ENCODE peak calls at places on chromosomes 6 and 20, in nine cellular contexts. One of them, this sample, is unnamed.

GRCh38 chr6:90687751-90688380 is 101.0 kb upstream of the MAP3K7 start:
- DNase-seq in choroid plexus epithelial cell: no peak
- DNase-seq in mucosa of descending colon: no peak
- DNase-seq in Caco-2: no peak
- DNase-seq in HFF-Myc: no peak
- DNase-seq in breast epithelium: no peak
- DNase-seq in AG09319: no peak
- DNase-seq in GM20000: no peak
- DNase-seq in WTC11: no peak
- DNase-seq in this sample: no peak

GRCh38 chr20:57022306-57022705 is 244.1 kb downstream of the BMP7 start:
- DNase-seq in choroid plexus epithelial cell: no peak
- DNase-seq in mucosa of descending colon: no peak
- DNase-seq in Caco-2: peak
- DNase-seq in HFF-Myc: no peak
- DNase-seq in breast epithelium: no peak
- DNase-seq in AG09319: no peak
- DNase-seq in GM20000: no peak
- DNase-seq in WTC11: peak
- DNase-seq in this sample: no peak

GRCh38 chr6:421211-421610 is 29.7 kb downstream of the IRF4 start:
- DNase-seq in choroid plexus epithelial cell: no peak
- DNase-seq in mucosa of descending colon: no peak
- DNase-seq in Caco-2: no peak
- DNase-seq in HFF-Myc: no peak
- DNase-seq in breast epithelium: no peak
- DNase-seq in AG09319: no peak
- DNase-seq in GM20000: no peak
- DNase-seq in WTC11: no peak
- DNase-seq in this sample: no peak

GRCh38 chr6:37033255-37033654 is 27.8 kb downstream of the FGD2 start:
- DNase-seq in choroid plexus epithelial cell: no peak
- DNase-seq in mucosa of descending colon: no peak
- DNase-seq in Caco-2: no peak
- DNase-seq in HFF-Myc: no peak
- DNase-seq in breast epithelium: no peak
- DNase-seq in AG09319: no peak
- DNase-seq in GM20000: no peak
- DNase-seq in WTC11: no peak
- DNase-seq in this sample: peak

GRCh38 chr20:51178153-51178552 is 155.2 kb upstream of the KCNG1 start:
- DNase-seq in choroid plexus epithelial cell: no peak
- DNase-seq in mucosa of descending colon: no peak
- DNase-seq in Caco-2: no peak
- DNase-seq in HFF-Myc: no peak
- DNase-seq in breast epithelium: no peak
- DNase-seq in AG09319: no peak
- DNase-seq in GM20000: no peak
- DNase-seq in WTC11: no peak
- DNase-seq in this sample: no peak

GRCh38 chr6:31609519-31610406 is 5.3 kb upstream of the AIF1 start:
- DNase-seq in choroid plexus epithelial cell: no peak
- DNase-seq in mucosa of descending colon: no peak
- DNase-seq in Caco-2: no peak
- DNase-seq in HFF-Myc: no peak
- DNase-seq in breast epithelium: no peak
- DNase-seq in AG09319: no peak
- DNase-seq in GM20000: no peak
- DNase-seq in WTC11: no peak
- DNase-seq in this sample: no peak

GRCh38 chr20:46964299-46965123 is 69.9 kb downstream of the EYA2 start:
- DNase-seq in choroid plexus epithelial cell: no peak
- DNase-seq in mucosa of descending colon: no peak
- DNase-seq in Caco-2: no peak
- DNase-seq in HFF-Myc: no peak
- DNase-seq in breast epithelium: peak
- DNase-seq in AG09319: no peak
- DNase-seq in GM20000: no peak
- DNase-seq in WTC11: no peak
- DNase-seq in this sample: no peak

GRCh38 chr6:69907981-69908498 is 41.7 kb downstream of the COL19A1 start:
- DNase-seq in choroid plexus epithelial cell: peak
- DNase-seq in mucosa of descending colon: no peak
- DNase-seq in Caco-2: no peak
- DNase-seq in HFF-Myc: no peak
- DNase-seq in breast epithelium: no peak
- DNase-seq in AG09319: peak
- DNase-seq in GM20000: no peak
- DNase-seq in WTC11: no peak
- DNase-seq in this sample: no peak

GRCh38 chr20:35192071-35192872 is 20.4 kb downstream of the PROCR start:
- DNase-seq in choroid plexus epithelial cell: peak
- DNase-seq in mucosa of descending colon: peak
- DNase-seq in Caco-2: peak
- DNase-seq in HFF-Myc: no peak
- DNase-seq in breast epithelium: no peak
- DNase-seq in AG09319: no peak
- DNase-seq in GM20000: no peak
- DNase-seq in WTC11: no peak
- DNase-seq in this sample: no peak

GRCh38 chr6:45942953-45943352 is 72.7 kb downstream of the CLIC5 start:
- DNase-seq in choroid plexus epithelial cell: no peak
- DNase-seq in mucosa of descending colon: no peak
- DNase-seq in Caco-2: no peak
- DNase-seq in HFF-Myc: no peak
- DNase-seq in breast epithelium: no peak
- DNase-seq in AG09319: no peak
- DNase-seq in GM20000: no peak
- DNase-seq in WTC11: no peak
- DNase-seq in this sample: no peak

GRCh38 chr6:45946887-45947286 is 68.8 kb downstream of the CLIC5 start:
- DNase-seq in choroid plexus epithelial cell: peak
- DNase-seq in mucosa of descending colon: no peak
- DNase-seq in Caco-2: no peak
- DNase-seq in HFF-Myc: no peak
- DNase-seq in breast epithelium: no peak
- DNase-seq in AG09319: no peak
- DNase-seq in GM20000: no peak
- DNase-seq in WTC11: no peak
- DNase-seq in this sample: no peak

GRCh38 chr6:45949256-45949655 is 66.4 kb downstream of the CLIC5 start:
- DNase-seq in choroid plexus epithelial cell: peak
- DNase-seq in mucosa of descending colon: peak
- DNase-seq in Caco-2: no peak
- DNase-seq in HFF-Myc: no peak
- DNase-seq in breast epithelium: no peak
- DNase-seq in AG09319: no peak
- DNase-seq in GM20000: no peak
- DNase-seq in WTC11: no peak
- DNase-seq in this sample: no peak

GRCh38 chr6:45947807-45948206 is 67.9 kb downstream of the CLIC5 start:
- DNase-seq in choroid plexus epithelial cell: no peak
- DNase-seq in mucosa of descending colon: no peak
- DNase-seq in Caco-2: no peak
- DNase-seq in HFF-Myc: no peak
- DNase-seq in breast epithelium: no peak
- DNase-seq in AG09319: no peak
- DNase-seq in GM20000: no peak
- DNase-seq in WTC11: no peak
- DNase-seq in this sample: no peak

DNA sequence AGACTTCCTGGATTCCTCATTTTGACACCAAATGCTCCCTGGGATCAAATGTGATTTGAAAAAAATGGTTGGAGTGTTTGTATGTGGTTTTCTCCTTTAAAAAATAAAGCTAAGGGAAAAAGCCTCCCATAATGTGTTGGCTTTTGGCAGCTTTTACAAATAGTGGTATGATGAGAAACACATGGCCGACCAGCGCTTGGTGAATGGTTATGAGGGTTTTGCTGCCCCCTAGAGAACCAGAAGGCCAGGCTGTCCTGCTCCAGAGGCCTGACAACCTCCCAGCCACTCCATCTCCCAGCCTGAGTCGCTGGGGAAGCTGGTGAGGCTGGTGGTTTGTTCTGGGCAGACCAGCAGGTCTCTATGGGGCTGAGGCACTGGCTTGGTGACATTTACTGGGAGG is 69.3 kb downstream of the CLIC5 start:
- DNase-seq in choroid plexus epithelial cell: peak
- DNase-seq in mucosa of descending colon: no peak
- DNase-seq in Caco-2: peak
- DNase-seq in HFF-Myc: peak
- DNase-seq in breast epithelium: no peak
- DNase-seq in AG09319: peak
- DNase-seq in GM20000: no peak
- DNase-seq in WTC11: peak
- DNase-seq in this sample: no peak
- TF ChIP-seq CTCF in choroid plexus epithelial cell: peak
- TF ChIP-seq CTCF in mucosa of descending colon: no peak
- TF ChIP-seq CTCF in Caco-2: no peak
- TF ChIP-seq CTCF in HFF-Myc: peak
- TF ChIP-seq CTCF in breast epithelium: no peak
- TF ChIP-seq CTCF in AG09319: peak
- TF ChIP-seq CTCF in GM20000: no peak
- TF ChIP-seq CTCF in WTC11: no peak
- TF ChIP-seq CTCF in this sample: no peak

GRCh38 chr20:59032713-59033059 is 551 bp upstream of the ATP5F1E start:
- DNase-seq in choroid plexus epithelial cell: no peak
- DNase-seq in mucosa of descending colon: no peak
- DNase-seq in Caco-2: no peak
- DNase-seq in HFF-Myc: no peak
- DNase-seq in breast epithelium: no peak
- DNase-seq in AG09319: no peak
- DNase-seq in GM20000: no peak
- DNase-seq in WTC11: no peak
- DNase-seq in this sample: no peak
- TF ChIP-seq CTCF in choroid plexus epithelial cell: peak
- TF ChIP-seq CTCF in mucosa of descending colon: no peak
- TF ChIP-seq CTCF in Caco-2: no peak
- TF ChIP-seq CTCF in HFF-Myc: no peak
- TF ChIP-seq CTCF in breast epithelium: peak
- TF ChIP-seq CTCF in AG09319: peak
- TF ChIP-seq CTCF in GM20000: no peak
- TF ChIP-seq CTCF in WTC11: no peak
- TF ChIP-seq CTCF in this sample: no peak

DNA sequence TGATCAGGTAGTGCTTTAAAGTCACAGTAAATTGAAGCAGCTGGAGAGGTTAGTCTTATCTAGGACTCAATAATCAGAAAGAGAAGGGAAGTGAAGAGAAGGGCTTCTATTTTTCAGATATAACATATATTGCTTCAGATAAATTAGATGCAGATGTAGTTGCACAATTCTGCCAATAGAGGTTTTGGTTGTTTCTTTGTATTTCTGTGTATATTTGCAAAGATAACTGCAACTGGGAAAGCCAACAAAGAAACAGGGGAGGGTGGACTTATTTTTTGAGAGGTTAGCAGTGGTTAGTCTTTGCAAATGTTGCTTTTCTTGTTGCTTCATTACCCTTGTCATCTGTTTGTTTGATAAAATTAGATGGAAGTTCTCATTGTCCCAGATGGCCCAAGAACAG is 106.6 kb downstream of the ADGRG6 start:
- DNase-seq in choroid plexus epithelial cell: peak
- DNase-seq in mucosa of descending colon: no peak
- DNase-seq in Caco-2: no peak
- DNase-seq in HFF-Myc: no peak
- DNase-seq in breast epithelium: no peak
- DNase-seq in AG09319: no peak
- DNase-seq in GM20000: no peak
- DNase-seq in WTC11: no peak
- DNase-seq in this sample: no peak
- TF ChIP-seq CTCF in choroid plexus epithelial cell: no peak
- TF ChIP-seq CTCF in mucosa of descending colon: no peak
- TF ChIP-seq CTCF in Caco-2: no peak
- TF ChIP-seq CTCF in HFF-Myc: no peak
- TF ChIP-seq CTCF in breast epithelium: no peak
- TF ChIP-seq CTCF in AG09319: peak
- TF ChIP-seq CTCF in GM20000: no peak
- TF ChIP-seq CTCF in WTC11: no peak
- TF ChIP-seq CTCF in this sample: no peak

GRCh38 chr6:167652042-167652700 is 174.5 kb upstream of the AFDN start:
- DNase-seq in choroid plexus epithelial cell: no peak
- DNase-seq in mucosa of descending colon: no peak
- DNase-seq in Caco-2: no peak
- DNase-seq in HFF-Myc: no peak
- DNase-seq in breast epithelium: no peak
- DNase-seq in AG09319: no peak
- DNase-seq in GM20000: no peak
- DNase-seq in WTC11: no peak
- DNase-seq in this sample: no peak

GRCh38 chr6:167651251-167652041 is 175.3 kb upstream of the AFDN start:
- DNase-seq in choroid plexus epithelial cell: no peak
- DNase-seq in mucosa of descending colon: no peak
- DNase-seq in Caco-2: no peak
- DNase-seq in HFF-Myc: no peak
- DNase-seq in breast epithelium: no peak
- DNase-seq in AG09319: no peak
- DNase-seq in GM20000: no peak
- DNase-seq in WTC11: no peak
- DNase-seq in this sample: no peak

GRCh38 chr6:167652701-167653095 is 174.0 kb upstream of the AFDN start:
- DNase-seq in choroid plexus epithelial cell: no peak
- DNase-seq in mucosa of descending colon: no peak
- DNase-seq in Caco-2: no peak
- DNase-seq in HFF-Myc: no peak
- DNase-seq in breast epithelium: no peak
- DNase-seq in AG09319: no peak
- DNase-seq in GM20000: no peak
- DNase-seq in WTC11: no peak
- DNase-seq in this sample: no peak

GRCh38 chr6:167649486-167649885 is 177.2 kb upstream of the AFDN start:
- DNase-seq in choroid plexus epithelial cell: no peak
- DNase-seq in mucosa of descending colon: no peak
- DNase-seq in Caco-2: no peak
- DNase-seq in HFF-Myc: no peak
- DNase-seq in breast epithelium: no peak
- DNase-seq in AG09319: no peak
- DNase-seq in GM20000: no peak
- DNase-seq in WTC11: no peak
- DNase-seq in this sample: no peak

GRCh38 chr6:167650730-167651129 is 176.0 kb upstream of the AFDN start:
- DNase-seq in choroid plexus epithelial cell: no peak
- DNase-seq in mucosa of descending colon: no peak
- DNase-seq in Caco-2: no peak
- DNase-seq in HFF-Myc: no peak
- DNase-seq in breast epithelium: no peak
- DNase-seq in AG09319: no peak
- DNase-seq in GM20000: no peak
- DNase-seq in WTC11: no peak
- DNase-seq in this sample: no peak
- TF ChIP-seq CTCF in choroid plexus epithelial cell: no peak
- TF ChIP-seq CTCF in mucosa of descending colon: no peak
- TF ChIP-seq CTCF in Caco-2: no peak
- TF ChIP-seq CTCF in HFF-Myc: no peak
- TF ChIP-seq CTCF in breast epithelium: no peak
- TF ChIP-seq CTCF in AG09319: no peak
- TF ChIP-seq CTCF in GM20000: no peak
- TF ChIP-seq CTCF in WTC11: no peak
- TF ChIP-seq CTCF in this sample: no peak

GRCh38 chr6:52089758-52090348 is 2.4 kb upstream of the PKHD1 start:
- DNase-seq in choroid plexus epithelial cell: no peak
- DNase-seq in mucosa of descending colon: peak
- DNase-seq in Caco-2: no peak
- DNase-seq in HFF-Myc: no peak
- DNase-seq in breast epithelium: peak
- DNase-seq in AG09319: no peak
- DNase-seq in GM20000: no peak
- DNase-seq in WTC11: no peak
- DNase-seq in this sample: no peak

GRCh38 chr6:52087498-52087999 is at the start of gene PKHD1:
- DNase-seq in choroid plexus epithelial cell: peak
- DNase-seq in mucosa of descending colon: peak
- DNase-seq in Caco-2: peak
- DNase-seq in HFF-Myc: no peak
- DNase-seq in breast epithelium: no peak
- DNase-seq in AG09319: no peak
- DNase-seq in GM20000: peak
- DNase-seq in WTC11: no peak
- DNase-seq in this sample: peak
- TF ChIP-seq CTCF in choroid plexus epithelial cell: peak
- TF ChIP-seq CTCF in mucosa of descending colon: no peak
- TF ChIP-seq CTCF in Caco-2: peak
- TF ChIP-seq CTCF in HFF-Myc: peak
- TF ChIP-seq CTCF in breast epithelium: no peak
- TF ChIP-seq CTCF in AG09319: peak
- TF ChIP-seq CTCF in GM20000: no peak
- TF ChIP-seq CTCF in WTC11: peak
- TF ChIP-seq CTCF in this sample: no peak